ENCODE peak calls at places on chromosome X, in four cellular contexts. H, P, C and G are unnamed samples.

GRCh38 chrX:119067023-119067739 is 5.6 kb upstream of the CT47C1 start:
- DNase-seq in H (peak; percentile 42), P (peak; percentile 52), C (peak; percentile 49), G (no peak)

GRCh38 chrX:13894888-13895564 is 78.1 kb upstream of the GPM6B start:
- DNase-seq in P (no peak), C (peak; percentile 18), H (no peak), G (no peak)

GRCh38 chrX:101206471-101206870 is 13.1 kb upstream of the DRP2 start:
- DNase-seq in P (peak; percentile 42), C (peak; percentile 58), H (no peak), G (no peak)

GRCh38 chrX:20968996-20969395 is 405.2 kb upstream of the CNKSR2 start:
- DNase-seq in C (no peak), P (no peak), H (no peak), G (no peak)

GRCh38 chrX:124098089-124098488 is 136.6 kb downstream of the STAG2 start:
- DNase-seq in C (peak; percentile 51), H (no peak), P (peak; percentile 13), G (no peak)

GRCh38 chrX:2690856-2691542 is at the start of gene CD99:
- DNase-seq in P (peak; percentile 90), H (peak; percentile 76), C (peak; percentile 78), G (no peak)

GRCh38 chrX:97494756-97495372 is 611.2 kb downstream of the RPA4 start:
- DNase-seq in H (no peak), P (peak; percentile 51), C (no peak), G (no peak)

GRCh38 chrX:70592091-70592490 is 147.5 kb downstream of the DLG3 start:
- DNase-seq in P (peak; percentile 4), C (peak; percentile 63), H (no peak), G (no peak)

GRCh38 chrX:63930140-63930539 is 145.1 kb upstream of the ARHGEF9 start:
- DNase-seq in H (peak; percentile 41), P (peak; percentile 53), C (no peak), G (peak; percentile 7)

DNA sequence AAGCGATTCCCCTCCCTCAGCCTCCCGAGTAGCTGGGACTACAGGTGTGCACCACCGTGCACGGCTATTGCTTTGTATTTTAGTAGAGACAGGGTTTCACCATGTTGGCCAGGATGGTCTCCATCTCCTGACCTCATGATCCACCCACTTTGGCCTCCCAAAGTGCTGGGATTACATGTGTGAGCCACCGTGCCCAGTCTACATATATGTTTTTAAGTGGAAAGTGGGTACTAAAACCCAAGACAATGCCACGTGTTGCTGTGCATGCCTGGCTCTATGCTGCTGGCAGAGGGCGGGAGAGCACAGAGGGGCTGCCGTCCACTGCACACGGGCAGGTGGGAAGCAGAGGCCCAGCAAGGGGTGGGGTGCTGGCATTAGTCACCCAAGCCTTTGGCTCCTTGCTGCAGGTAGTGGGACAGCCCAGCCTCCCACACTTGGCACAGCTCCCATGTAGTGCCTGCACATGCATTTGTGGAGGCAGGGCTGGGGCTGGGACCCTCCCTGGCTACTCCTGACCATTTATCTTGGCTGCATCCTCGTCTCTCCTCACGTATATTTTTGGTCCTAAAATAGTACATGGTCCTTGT is 3.5 kb downstream of the EMD start:
- DNase-seq in P (no peak), H (no peak), C (no peak), G (no peak)
- H4K5ac ChIP-seq in P (no peak overlapping the region), H (no peak overlapping the region), C (no peak overlapping the region), G (no peak overlapping the region)

GRCh38 chrX:107146670-107147069 is 28.0 kb upstream of the RBM41 start:
- DNase-seq in P (no peak), H (no peak), C (peak; percentile 7), G (no peak)
- H4K5ac ChIP-seq in P (no peak overlapping the region), H (no peak overlapping the region), C (no peak overlapping the region), G (no peak overlapping the region)

GRCh38 chrX:137401092-137401491 is 164.8 kb upstream of the ZIC3 start:
- DNase-seq in H (no peak), C (no peak), P (no peak), G (no peak)
- H4K5ac ChIP-seq in H (no peak overlapping the region), C (no peak overlapping the region), P (no peak overlapping the region), G (no peak overlapping the region)

GRCh38 chrX:40058719-40059118 is 39.0 kb downstream of the BCOR start:
- DNase-seq in C (no peak), P (no peak), H (no peak), G (no peak)

GRCh38 chrX:40055495-40055894 is 42.3 kb downstream of the BCOR start:
- DNase-seq in C (peak; percentile 16), P (no peak), H (no peak), G (no peak)

GRCh38 chrX:40057405-40057804 is 40.4 kb downstream of the BCOR start:
- DNase-seq in P (no peak), H (no peak), C (no peak), G (no peak)

GRCh38 chrX:40054793-40055192 is 43.0 kb downstream of the BCOR start:
- DNase-seq in P (no peak), C (peak; percentile 62), H (no peak), G (no peak)

DNA sequence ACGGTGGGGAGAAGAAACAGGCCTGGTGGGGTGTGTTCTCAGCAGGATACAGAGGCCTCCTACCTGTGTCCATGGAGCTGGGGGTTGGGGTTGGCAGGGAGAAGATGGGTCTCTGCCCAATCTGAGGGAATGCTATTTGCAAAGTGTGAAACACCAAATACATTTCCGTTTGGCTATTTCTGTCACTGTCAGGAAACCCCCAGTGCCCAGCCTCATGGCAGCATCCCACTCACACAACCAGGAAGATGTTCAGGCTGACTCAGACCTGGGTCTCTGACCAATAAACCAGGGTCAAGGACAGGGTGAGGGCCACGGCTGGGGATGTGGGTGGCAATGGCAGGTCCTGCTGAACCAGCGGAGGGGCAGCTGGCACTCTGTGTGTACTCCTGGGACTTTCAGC is 41.3 kb downstream of the BCOR start:
- DNase-seq in P (no peak), C (no peak), H (no peak), G (no peak)
- H4K5ac ChIP-seq in P (no peak overlapping the region), C (no peak overlapping the region), H (no peak overlapping the region), G (no peak overlapping the region)

GRCh38 chrX:138995458-138995857 is 283.9 kb upstream of the FGF13 start:
- DNase-seq in P (no peak), C (no peak), H (no peak), G (no peak)

DNA sequence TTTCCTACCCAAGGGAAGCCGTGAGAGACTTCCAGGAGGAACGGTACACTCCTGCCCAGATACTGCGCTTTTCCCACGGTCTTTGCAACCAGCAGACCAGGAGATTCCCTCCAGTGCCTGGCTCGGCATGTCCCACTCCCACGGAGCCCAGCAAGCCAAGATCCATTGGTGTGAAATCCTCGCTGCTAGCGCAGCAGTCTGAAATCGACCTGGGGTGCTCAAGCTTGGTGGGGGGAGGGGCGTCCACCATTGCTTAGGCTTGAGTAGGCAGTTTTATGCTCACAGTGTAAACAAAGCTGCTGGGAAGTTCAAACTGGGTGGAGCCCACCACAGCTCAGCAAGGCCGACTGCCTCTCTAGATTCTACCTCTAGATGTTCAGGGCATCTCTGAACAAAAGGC is 284.8 kb upstream of the FGF13 start:
- DNase-seq in P (no peak), H (no peak), C (no peak), G (no peak)
- H4K5ac ChIP-seq in P (no peak overlapping the region), H (no peak overlapping the region), C (no peak overlapping the region), G (no peak overlapping the region)

GRCh38 chrX:25872786-25873185 is 265.4 kb upstream of the MAGEB18 start:
- DNase-seq in H (no peak), P (no peak), C (no peak), G (no peak)

GRCh38 chrX:25878806-25879205 is 259.3 kb upstream of the MAGEB18 start:
- DNase-seq in H (no peak), C (no peak), P (no peak), G (no peak)

GRCh38 chrX:25869761-25870160 is 268.4 kb upstream of the MAGEB18 start:
- DNase-seq in H (no peak), P (no peak), C (no peak), G (no peak)

DNA sequence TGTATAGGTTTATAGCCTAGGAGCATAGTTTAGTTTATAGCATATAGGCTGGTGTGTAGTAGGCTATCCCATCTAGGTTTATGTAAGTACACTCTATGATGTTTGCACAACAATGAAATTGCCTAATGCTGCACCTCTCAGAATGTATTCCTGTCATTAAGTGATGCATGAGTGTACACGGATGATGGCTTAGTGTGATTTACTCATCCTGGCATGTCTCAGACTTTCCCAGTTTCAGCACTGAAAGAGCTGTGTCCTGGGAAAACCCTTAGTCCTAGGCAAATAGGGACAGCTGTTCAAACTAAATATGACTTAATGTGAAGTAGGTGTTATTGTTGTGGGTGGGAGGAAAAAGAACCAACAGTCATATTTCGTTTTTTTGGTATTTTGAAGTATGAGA is 264.9 kb upstream of the MAGEB18 start:
- DNase-seq in P (no peak), H (no peak), C (no peak), G (no peak)
- H4K5ac ChIP-seq in P (no peak overlapping the region), H (no peak overlapping the region), C (no peak overlapping the region), G (no peak overlapping the region)

GRCh38 chrX:50780144-50780543 is 33.9 kb downstream of the SHROOM4 start:
- DNase-seq in C (no peak), H (no peak), P (no peak), G (no peak)

DNA sequence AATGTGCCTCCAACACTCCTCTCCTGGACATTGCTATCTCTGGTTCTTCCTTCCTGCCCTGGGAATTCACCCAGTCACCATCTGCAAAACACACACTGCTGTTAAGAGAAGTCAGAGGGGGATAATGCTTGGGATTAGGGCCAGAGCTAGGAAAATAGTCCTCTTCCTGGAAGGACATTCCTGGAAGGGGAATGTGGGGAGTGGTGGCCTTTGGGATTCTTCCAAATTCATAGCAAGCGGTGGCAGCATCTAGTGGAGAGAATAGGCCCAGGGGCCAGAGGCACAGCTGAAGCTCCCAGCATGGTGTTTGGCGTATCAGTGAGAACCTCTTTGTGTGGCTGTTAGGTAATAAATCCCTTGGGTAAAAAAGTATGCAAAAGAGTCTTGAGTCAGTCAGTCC is 34.3 kb downstream of the SHROOM4 start:
- DNase-seq in H (no peak), C (no peak), P (peak; percentile 86), G (no peak)
- H4K5ac ChIP-seq in H (no peak overlapping the region), C (no peak overlapping the region), P (no peak overlapping the region), G (no peak overlapping the region)